ENCODE peak calls at places on chromosomes 1 and 21, in six cellular contexts. One of them, this sample, is unnamed. For H3K4me1, the result is how much of the 10 kb centered on the place peaks cover.

GRCh38 chr1:198118136-198118535 is 38.7 kb upstream of the NEK7 start:
- DNase-seq in heart left ventricle: peak
- DNase-seq in ovary: peak
- DNase-seq in breast epithelium: no peak
- DNase-seq in prostate gland: no peak
- DNase-seq in stomach: no peak
- DNase-seq in this sample: peak

GRCh38 chr1:36269408-36269838 is 36.7 kb upstream of the SH3D21 start:
- DNase-seq in ovary: no peak
- DNase-seq in prostate gland: peak
- DNase-seq in stomach: peak
- DNase-seq in heart left ventricle: no peak
- DNase-seq in breast epithelium: no peak
- DNase-seq in this sample: no peak

GRCh38 chr21:29080454-29080930 is 7.0 kb upstream of the CCT8 start:
- DNase-seq in breast epithelium: no peak
- DNase-seq in heart left ventricle: no peak
- DNase-seq in ovary: no peak
- DNase-seq in prostate gland: no peak
- DNase-seq in stomach: no peak
- DNase-seq in this sample: peak

GRCh38 chr1:156033011-156033410 is 12.3 kb upstream of the SSR2 start:
- DNase-seq in heart left ventricle: no peak
- DNase-seq in breast epithelium: no peak
- DNase-seq in prostate gland: no peak
- DNase-seq in stomach: no peak
- DNase-seq in ovary: no peak
- DNase-seq in this sample: no peak

GRCh38 chr21:45818276-45818903 is 163.2 kb upstream of the COL6A1 start:
- DNase-seq in prostate gland: no peak
- DNase-seq in ovary: no peak
- DNase-seq in stomach: no peak
- DNase-seq in breast epithelium: no peak
- DNase-seq in heart left ventricle: no peak
- DNase-seq in this sample: no peak

GRCh38 chr1:15130607-15131006 is 22.9 kb upstream of the TMEM51 start:
- DNase-seq in ovary: no peak
- DNase-seq in breast epithelium: no peak
- DNase-seq in heart left ventricle: no peak
- DNase-seq in prostate gland: no peak
- DNase-seq in stomach: no peak
- DNase-seq in this sample: no peak

GRCh38 chr1:150877220-150877516 is 769 bp upstream of the ARNT start:
- DNase-seq in stomach: no peak
- DNase-seq in heart left ventricle: no peak
- DNase-seq in breast epithelium: no peak
- DNase-seq in prostate gland: no peak
- DNase-seq in ovary: no peak
- DNase-seq in this sample: no peak

GRCh38 chr1:57058652-57059501 is 93.1 kb upstream of the C8B start:
- DNase-seq in stomach: no peak
- DNase-seq in breast epithelium: no peak
- DNase-seq in heart left ventricle: no peak
- DNase-seq in ovary: no peak
- DNase-seq in prostate gland: no peak
- DNase-seq in this sample: no peak

GRCh38 chr1:201011616-201012015 is 11.9 kb downstream of the KIF21B start:
- DNase-seq in ovary: no peak
- DNase-seq in prostate gland: no peak
- DNase-seq in heart left ventricle: no peak
- DNase-seq in stomach: no peak
- DNase-seq in breast epithelium: no peak
- DNase-seq in this sample: no peak

GRCh38 chr1:68229927-68230812 is 2.2 kb downstream of the WLS start:
- DNase-seq in breast epithelium: no peak
- DNase-seq in ovary: peak
- DNase-seq in prostate gland: no peak
- DNase-seq in stomach: no peak
- DNase-seq in heart left ventricle: no peak
- DNase-seq in this sample: no peak

GRCh38 chr1:91776068-91776794 is 109.7 kb downstream of the TGFBR3 start:
- DNase-seq in heart left ventricle: no peak
- DNase-seq in ovary: no peak
- DNase-seq in prostate gland: no peak
- DNase-seq in breast epithelium: no peak
- DNase-seq in stomach: no peak
- DNase-seq in this sample: no peak

GRCh38 chr1:202411421-202411820 is 62.9 kb downstream of the PPP1R12B start:
- DNase-seq in ovary: no peak
- DNase-seq in breast epithelium: no peak
- DNase-seq in heart left ventricle: no peak
- DNase-seq in stomach: no peak
- DNase-seq in prostate gland: no peak
- DNase-seq in this sample: no peak

GRCh38 chr1:202416641-202417040 is 68.1 kb downstream of the PPP1R12B start:
- DNase-seq in ovary: no peak
- DNase-seq in heart left ventricle: no peak
- DNase-seq in prostate gland: no peak
- DNase-seq in breast epithelium: no peak
- DNase-seq in stomach: no peak
- DNase-seq in this sample: no peak
- H3K4me1 ChIP-seq in ovary: under half
- H3K4me1 ChIP-seq in heart left ventricle: under half
- H3K4me1 ChIP-seq in prostate gland: under half
- H3K4me1 ChIP-seq in breast epithelium: under half
- H3K4me1 ChIP-seq in stomach: under half
- H3K4me1 ChIP-seq in this sample: under half

DNA sequence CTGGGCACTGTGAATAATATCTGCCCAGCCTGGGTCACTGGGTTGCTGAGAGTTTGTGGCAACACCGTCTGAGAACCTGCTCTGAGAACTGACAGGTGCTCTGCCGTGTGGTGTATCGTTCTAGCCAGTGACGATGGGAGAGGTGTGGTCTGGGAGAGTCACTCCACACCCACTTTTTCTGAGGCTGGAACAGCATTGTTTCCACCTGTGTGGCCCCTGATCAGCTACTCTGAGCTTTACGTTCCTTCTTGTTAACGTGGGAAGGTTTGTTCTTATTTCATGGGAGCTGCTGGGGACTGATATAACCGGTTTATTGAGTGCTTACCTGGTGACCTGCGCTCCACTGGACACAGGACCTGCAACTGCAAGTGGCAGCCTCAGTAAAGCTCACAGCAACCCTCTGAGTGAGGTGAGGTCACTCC is 34.8 kb upstream of the TENT5C start:
- DNase-seq in stomach: peak
- DNase-seq in heart left ventricle: no peak
- DNase-seq in ovary: no peak
- DNase-seq in prostate gland: peak
- DNase-seq in breast epithelium: peak
- DNase-seq in this sample: no peak
- TF ChIP-seq POLR2A in stomach: no peak
- TF ChIP-seq POLR2A in heart left ventricle: no peak
- TF ChIP-seq POLR2A in ovary: no peak
- TF ChIP-seq POLR2A in prostate gland: no peak
- TF ChIP-seq POLR2A in breast epithelium: no peak
- TF ChIP-seq POLR2A in this sample: no peak

DNA sequence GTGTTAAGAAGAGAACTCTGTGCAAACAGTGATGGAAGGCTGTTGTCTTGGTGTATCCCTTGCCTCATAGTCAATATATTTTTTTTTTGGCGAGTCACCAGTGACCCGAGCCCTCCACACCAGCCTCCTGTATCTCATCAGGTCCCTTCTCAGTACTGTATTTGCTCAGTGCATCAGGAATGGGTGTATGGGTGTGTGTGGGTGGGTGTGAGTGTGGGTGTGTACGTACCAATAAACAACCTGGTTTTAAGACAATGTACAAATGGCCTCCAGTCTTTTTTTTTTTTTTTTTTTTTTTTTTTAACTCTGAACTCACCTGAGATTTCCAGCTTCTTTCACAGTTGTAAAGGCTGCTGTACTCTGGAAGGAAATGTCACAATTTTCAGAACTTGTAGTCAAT is 7.3 kb downstream of the MYOG start:
- DNase-seq in heart left ventricle: no peak
- DNase-seq in ovary: no peak
- DNase-seq in breast epithelium: no peak
- DNase-seq in stomach: no peak
- DNase-seq in prostate gland: no peak
- DNase-seq in this sample: no peak
- H3K27ac ChIP-seq in heart left ventricle: no peak
- H3K27ac ChIP-seq in ovary: no peak
- H3K27ac ChIP-seq in breast epithelium: no peak
- H3K27ac ChIP-seq in stomach: no peak
- H3K27ac ChIP-seq in prostate gland: no peak
- H3K27ac ChIP-seq in this sample: no peak

GRCh38 chr1:21263653-21264225 is 26.5 kb downstream of the ECE1 start:
- DNase-seq in breast epithelium: no peak
- DNase-seq in ovary: peak
- DNase-seq in heart left ventricle: no peak
- DNase-seq in stomach: no peak
- DNase-seq in prostate gland: no peak
- DNase-seq in this sample: no peak

GRCh38 chr1:21262282-21263051 is 27.8 kb downstream of the ECE1 start:
- DNase-seq in ovary: peak
- DNase-seq in stomach: peak
- DNase-seq in breast epithelium: peak
- DNase-seq in prostate gland: peak
- DNase-seq in heart left ventricle: peak
- DNase-seq in this sample: peak

GRCh38 chr1:21261551-21262281 is 28.5 kb downstream of the ECE1 start:
- DNase-seq in breast epithelium: peak
- DNase-seq in stomach: peak
- DNase-seq in prostate gland: no peak
- DNase-seq in ovary: no peak
- DNase-seq in heart left ventricle: peak
- DNase-seq in this sample: peak

GRCh38 chr1:21264913-21265312 is 25.4 kb downstream of the ECE1 start:
- DNase-seq in prostate gland: no peak
- DNase-seq in stomach: no peak
- DNase-seq in heart left ventricle: no peak
- DNase-seq in breast epithelium: no peak
- DNase-seq in ovary: no peak
- DNase-seq in this sample: no peak

GRCh38 chr1:21263052-21263429 is 27.2 kb downstream of the ECE1 start:
- DNase-seq in stomach: no peak
- DNase-seq in prostate gland: no peak
- DNase-seq in ovary: no peak
- DNase-seq in heart left ventricle: no peak
- DNase-seq in breast epithelium: no peak
- DNase-seq in this sample: no peak
- H3K4me1 ChIP-seq in stomach: under half
- H3K4me1 ChIP-seq in prostate gland: under half
- H3K4me1 ChIP-seq in ovary: under half
- H3K4me1 ChIP-seq in heart left ventricle: under half
- H3K4me1 ChIP-seq in breast epithelium: under half
- H3K4me1 ChIP-seq in this sample: half or more